ENCODE peak calls at places on chromosomes 13 and 19, in ten cellular contexts. R is HepG2, O is H1, U is K562, N is transverse colon, W is stomach, Q is upper lobe of left lung, Z is breast epithelium, D is HCT116, J is GM12878. V is an unnamed sample. For H3K4me1, the result is how much of the 10 kb centered on the place peaks cover.

GRCh38 chr19:6945733-6946132 is 58.4 kb downstream of the ADGRE1 start:
- DNase-seq in R (no peak), O (no peak), U (no peak), N (no peak), W (no peak), Q (no peak), Z (no peak), D (no peak), J (no peak), V (no peak)

GRCh38 chr13:36086117-36086516 is 45.1 kb downstream of the DCLK1 start:
- DNase-seq in R (no peak), O (no peak), U (no peak), N (no peak), W (no peak), Q (no peak), Z (no peak), D (no peak), J (no peak), V (no peak)

GRCh38 chr19:1045247-1045603 is 5.3 kb downstream of the ABCA7 start:
- DNase-seq in R (peak), O (peak), U (peak), N (peak), W (peak), Q (no peak), Z (no peak), D (peak), J (no peak), V (no peak)

GRCh38 chr13:107373551-107373950 is 805.6 kb upstream of the ARGLU1 start:
- DNase-seq in R (no peak), O (no peak), U (no peak), N (no peak), W (no peak), Q (no peak), Z (no peak), D (no peak), J (no peak), V (no peak)

GRCh38 chr13:73090116-73090811 is 31.5 kb downstream of the KLF5 start:
- DNase-seq in R (peak), O (no peak), U (peak), N (peak), W (peak), Q (peak), Z (no peak), D (peak), J (no peak), V (no peak)

GRCh38 chr19:54473071-54473941 is at the start of gene CDC42EP5:
- DNase-seq in R (no peak), O (no peak), U (peak), N (peak), W (peak), Q (peak), Z (no peak), D (no peak), J (no peak), V (peak)

GRCh38 chr13:67077132-67077531 is 153.0 kb downstream of the PCDH9 start:
- DNase-seq in R (no peak), O (no peak), U (no peak), N (no peak), W (no peak), Q (no peak), Z (no peak), D (no peak), J (no peak), V (no peak)

GRCh38 chr13:34883381-34883780 is 58.7 kb upstream of the NBEA start:
- DNase-seq in R (no peak), O (no peak), U (no peak), N (no peak), W (no peak), Q (no peak), Z (no peak), D (no peak), J (no peak), V (no peak)

GRCh38 chr13:48397744-48398143 is 15.2 kb downstream of the LPAR6 start:
- DNase-seq in R (peak), O (no peak), U (no peak), N (no peak), W (no peak), Q (no peak), Z (no peak), D (no peak), J (no peak), V (no peak)

GRCh38 chr13:46607768-46608553 is 55.0 kb downstream of the LRCH1 start:
- DNase-seq in R (peak), O (no peak), U (no peak), N (no peak), W (no peak), Q (no peak), Z (no peak), D (peak), J (no peak), V (no peak)

GRCh38 chr13:67574320-67575233 is 344.4 kb upstream of the PCDH9 start:
- DNase-seq in R (no peak), O (no peak), U (no peak), N (no peak), W (no peak), Q (no peak), Z (no peak), D (no peak), J (no peak), V (no peak)

GRCh38 chr13:91017031-91017668 is 330.3 kb upstream of the MIR17HG start:
- DNase-seq in R (no peak), O (peak), U (peak), N (no peak), W (peak), Q (peak), Z (no peak), D (peak), J (peak), V (no peak)

GRCh38 chr19:6501740-6502648 is at the start of gene TUBB4A:
- DNase-seq in R (no peak), O (peak), U (peak), N (peak), W (no peak), Q (no peak), Z (no peak), D (no peak), J (no peak), V (no peak)

GRCh38 chr19:1720237-1720636 is 33.1 kb upstream of the ONECUT3 start:
- DNase-seq in R (no peak), O (peak), U (no peak), N (no peak), W (no peak), Q (no peak), Z (no peak), D (no peak), J (no peak), V (no peak)

GRCh38 chr19:40611096-40611495 is 9.9 kb downstream of the LTBP4 start:
- DNase-seq in R (no peak), O (no peak), U (no peak), N (peak), W (peak), Q (peak), Z (no peak), D (no peak), J (no peak), V (no peak)

GRCh38 chr19:35266904-35267817 is 1.6 kb upstream of the USF2 start:
- DNase-seq in R (no peak), O (peak), U (peak), N (peak), W (no peak), Q (peak), Z (no peak), D (no peak), J (no peak), V (no peak)

GRCh38 chr13:41707192-41707858 is 250.0 kb downstream of the RGCC start:
- DNase-seq in R (no peak), O (no peak), U (no peak), N (no peak), W (no peak), Q (no peak), Z (no peak), D (no peak), J (no peak), V (no peak)

GRCh38 chr13:59906413-59907027 is 257.2 kb downstream of the DIAPH3 start:
- DNase-seq in R (peak), O (no peak), U (no peak), N (no peak), W (no peak), Q (no peak), Z (no peak), D (peak), J (no peak), V (no peak)

GRCh38 chr19:21314676-21315075 is 14.5 kb downstream of the ZNF708 start:
- DNase-seq in R (no peak), O (no peak), U (no peak), N (no peak), W (no peak), Q (no peak), Z (no peak), D (no peak), J (no peak), V (no peak)

GRCh38 chr19:35207391-35207871 is 21.1 kb downstream of the FAM187B start:
- DNase-seq in R (no peak), O (no peak), U (no peak), N (no peak), W (no peak), Q (no peak), Z (no peak), D (no peak), J (no peak), V (no peak)

GRCh38 chr13:81929988-81930387 is 1589.1 kb upstream of the SPRY2 start:
- DNase-seq in R (peak), O (no peak), U (no peak), N (no peak), W (no peak), Q (no peak), Z (no peak), D (no peak), J (no peak), V (no peak)

GRCh38 chr19:873084-874019 is 13.9 kb downstream of the CFD start:
- DNase-seq in R (no peak), O (no peak), U (peak), N (peak), W (no peak), Q (no peak), Z (no peak), D (peak), J (peak), V (no peak)

GRCh38 chr13:32403108-32403507 is 24.8 kb downstream of the N4BP2L1 start:
- DNase-seq in R (no peak), O (no peak), U (no peak), N (no peak), W (no peak), Q (no peak), Z (no peak), D (no peak), J (no peak), V (no peak)

GRCh38 chr13:58165617-58166016 is 534.1 kb downstream of the PCDH17 start:
- DNase-seq in R (no peak), O (no peak), U (no peak), N (no peak), W (no peak), Q (no peak), Z (no peak), D (no peak), J (no peak), V (no peak)

GRCh38 chr19:39672473-39672872 is 16.8 kb downstream of the LGALS16 start:
- DNase-seq in R (no peak), O (no peak), U (no peak), N (no peak), W (no peak), Q (no peak), Z (no peak), D (no peak), J (no peak), V (no peak)

GRCh38 chr19:28836366-28836765 is 376.6 kb downstream of the UQCRFS1 start:
- DNase-seq in R (no peak), O (no peak), U (no peak), N (no peak), W (no peak), Q (no peak), Z (no peak), D (no peak), J (no peak), V (no peak)

GRCh38 chr13:78786399-78786879 is 127.5 kb upstream of the OBI1 start:
- DNase-seq in R (no peak), O (no peak), U (no peak), N (no peak), W (no peak), Q (no peak), Z (no peak), D (no peak), J (no peak), V (no peak)

GRCh38 chr19:48244289-48244688 is 11.4 kb downstream of the CARD8 start:
- DNase-seq in R (no peak), O (no peak), U (no peak), N (no peak), W (no peak), Q (peak), Z (no peak), D (no peak), J (no peak), V (no peak)

GRCh38 chr19:48246101-48246500 is 9.6 kb downstream of the CARD8 start:
- DNase-seq in R (no peak), O (no peak), U (no peak), N (no peak), W (no peak), Q (no peak), Z (no peak), D (no peak), J (no peak), V (no peak)

GRCh38 chr19:48249502-48250014 is 6.2 kb downstream of the CARD8 start:
- DNase-seq in R (no peak), O (no peak), U (no peak), N (peak), W (peak), Q (peak), Z (no peak), D (no peak), J (peak), V (no peak)

GRCh38 chr19:48248081-48248833 is 7.5 kb downstream of the CARD8 start:
- DNase-seq in R (no peak), O (no peak), U (no peak), N (no peak), W (no peak), Q (no peak), Z (no peak), D (no peak), J (no peak), V (no peak)

GRCh38 chr19:48247212-48247611 is 8.5 kb downstream of the CARD8 start:
- DNase-seq in R (no peak), O (no peak), U (no peak), N (no peak), W (no peak), Q (no peak), Z (no peak), D (no peak), J (no peak), V (no peak)
- H3K4me1 ChIP-seq in R (under half), O (under half), U (under half), N (under half), W (under half), Q (under half), Z (under half), D (under half), J (under half), V (under half)

GRCh38 chr19:16444273-16444597 is 27.5 kb downstream of the EPS15L1 start:
- DNase-seq in R (no peak), O (no peak), U (no peak), N (no peak), W (no peak), Q (no peak), Z (no peak), D (no peak), J (no peak), V (no peak)

GRCh38 chr19:16445238-16446107 is 26.3 kb downstream of the EPS15L1 start:
- DNase-seq in R (peak), O (no peak), U (no peak), N (peak), W (no peak), Q (peak), Z (no peak), D (no peak), J (peak), V (no peak)

GRCh38 chr19:16446108-16447014 is 25.4 kb downstream of the EPS15L1 start:
- DNase-seq in R (no peak), O (no peak), U (no peak), N (no peak), W (no peak), Q (no peak), Z (no peak), D (no peak), J (peak), V (no peak)

GRCh38 chr19:16449330-16449961 is 22.3 kb downstream of the EPS15L1 start:
- DNase-seq in R (no peak), O (no peak), U (no peak), N (no peak), W (no peak), Q (peak), Z (no peak), D (no peak), J (peak), V (no peak)

DNA sequence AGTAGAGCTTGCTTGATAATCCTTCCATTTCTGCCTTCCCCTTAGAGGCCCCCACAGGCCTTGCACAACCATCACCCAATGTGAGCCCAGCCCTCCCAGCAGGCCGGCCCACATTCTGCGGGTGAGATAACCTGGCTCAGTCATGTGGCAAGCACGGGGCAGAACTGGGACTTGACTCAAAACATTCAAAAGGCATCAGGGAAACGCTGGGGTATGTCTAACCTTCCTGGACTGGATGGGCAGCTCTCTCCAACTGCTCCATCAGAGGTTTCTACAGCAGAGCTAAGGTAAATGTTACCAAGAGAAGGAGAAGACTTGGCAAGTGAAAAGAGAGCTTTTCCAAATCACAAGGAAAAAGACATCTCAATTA is 24.8 kb downstream of the EPS15L1 start:
- DNase-seq in R (peak), O (no peak), U (peak), N (peak), W (peak), Q (peak), Z (no peak), D (no peak), J (peak), V (no peak)
- TF ChIP-seq POLR2A in R (no peak), O (no peak), U (no peak), N (no peak), W (no peak), Q (no peak), Z (no peak), D (no peak), J (peak), V (no peak)

DNA sequence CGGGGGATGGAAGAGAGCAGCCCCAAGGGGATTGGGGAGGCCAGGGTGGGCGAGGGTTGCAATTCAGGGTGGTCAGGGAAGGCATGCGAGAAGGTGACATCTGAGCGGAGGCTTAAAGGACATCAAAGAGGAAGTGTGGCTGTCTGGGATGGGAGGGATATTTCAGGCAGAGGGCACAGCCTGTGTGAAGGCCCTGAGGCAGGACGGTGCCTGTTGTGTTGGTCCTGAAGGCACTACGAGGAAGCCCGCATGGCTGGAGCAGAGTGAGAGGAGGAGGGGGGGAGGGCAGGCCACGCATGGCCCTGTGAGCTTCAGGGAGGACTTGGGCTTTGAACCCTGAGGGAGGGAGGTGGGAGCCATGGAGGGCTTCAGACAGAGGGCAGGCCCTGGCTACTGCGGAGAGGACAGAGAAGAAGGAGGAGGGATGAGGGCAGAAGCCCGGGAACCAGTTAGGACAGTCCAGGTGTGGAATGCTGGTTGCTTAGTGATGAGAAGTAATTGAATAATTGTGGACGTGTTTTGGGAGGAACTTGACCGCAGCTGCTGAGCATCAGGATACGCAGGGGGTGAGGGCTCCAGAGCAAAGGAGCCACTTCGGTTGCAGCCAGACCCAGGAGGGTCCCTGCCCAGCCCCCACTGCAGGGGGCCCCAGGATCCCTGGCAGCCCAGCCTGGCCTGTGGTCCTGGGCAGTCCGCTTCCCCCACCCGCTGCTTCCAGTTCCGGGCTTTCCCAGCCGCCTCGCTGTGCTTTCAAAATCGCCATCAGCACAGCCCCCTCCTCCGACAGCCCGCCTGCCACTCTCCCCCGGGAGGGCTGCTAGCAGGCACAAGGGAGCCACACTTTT is 6.2 kb downstream of the TLE6 start:
- DNase-seq in R (no peak), O (peak), U (peak), N (peak), W (no peak), Q (peak), Z (no peak), D (no peak), J (no peak), V (no peak)
- TF ChIP-seq POLR2AphosphoS5 in R (no peak), O (no peak), U (no peak), N (no peak), W (peak), Q (peak), Z (no peak), D (no peak), J (no peak), V (no peak)

GRCh38 chr13:74289130-74289529 is 154.9 kb upstream of the KLF12 start:
- DNase-seq in R (no peak), O (no peak), U (no peak), N (no peak), W (no peak), Q (no peak), Z (no peak), D (no peak), J (no peak), V (no peak)

GRCh38 chr13:74290324-74290773 is 156.1 kb upstream of the KLF12 start:
- DNase-seq in R (peak), O (no peak), U (no peak), N (peak), W (no peak), Q (peak), Z (no peak), D (peak), J (no peak), V (no peak)

GRCh38 chr13:74289861-74290260 is 155.7 kb upstream of the KLF12 start:
- DNase-seq in R (no peak), O (no peak), U (no peak), N (no peak), W (no peak), Q (no peak), Z (no peak), D (no peak), J (no peak), V (no peak)

GRCh38 chr13:74288361-74288911 is 154.2 kb upstream of the KLF12 start:
- DNase-seq in R (no peak), O (peak), U (no peak), N (peak), W (peak), Q (peak), Z (no peak), D (no peak), J (no peak), V (no peak)

GRCh38 chr13:74287672-74288169 is 153.5 kb upstream of the KLF12 start:
- DNase-seq in R (peak), O (peak), U (no peak), N (peak), W (peak), Q (peak), Z (no peak), D (no peak), J (no peak), V (no peak)
- H3K4me1 ChIP-seq in R (under half), O (under half), U (under half), N (under half), W (under half), Q (under half), Z (under half), D (under half), J (under half), V (under half)

DNA sequence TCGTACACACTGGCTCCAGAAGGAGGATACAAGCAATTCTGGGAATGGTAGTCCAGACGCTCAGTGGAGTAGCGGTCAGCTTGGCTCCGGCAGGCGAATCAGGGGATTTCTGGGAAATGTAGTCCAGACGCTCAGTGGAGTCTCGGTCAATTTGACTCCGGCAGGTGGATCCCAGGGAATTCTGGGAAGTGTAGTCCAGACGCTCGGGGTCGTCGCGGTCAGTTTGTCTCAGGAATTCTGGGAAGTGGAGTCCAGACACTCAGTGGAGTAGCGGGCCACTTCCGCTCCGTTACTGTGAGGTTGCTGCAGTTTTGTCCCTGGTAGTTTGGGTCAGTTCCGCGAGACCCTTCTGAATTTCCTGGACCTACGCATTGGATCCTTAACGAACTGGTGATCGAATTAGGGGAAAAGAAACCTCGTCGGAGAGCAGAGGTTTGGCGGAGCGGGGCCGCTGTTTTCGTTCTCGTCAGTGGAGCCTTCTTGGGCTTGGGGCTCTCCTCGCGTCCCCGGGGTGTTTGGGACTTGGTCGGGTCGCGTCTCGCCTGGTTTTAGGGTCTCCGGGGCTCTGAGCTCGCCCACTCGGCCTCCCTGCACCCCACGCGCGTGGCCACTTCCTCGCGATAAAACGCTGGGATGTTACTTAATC is at the start of gene ZNF225:
- DNase-seq in R (peak), O (peak), U (peak), N (peak), W (peak), Q (peak), Z (peak), D (peak), J (peak), V (peak)
- TF ChIP-seq POLR2A in R (peak), O (peak), U (peak), N (no peak), W (no peak), Q (no peak), Z (no peak), D (peak), J (peak), V (no peak)

GRCh38 chr13:75896271-75896670 is 260.1 kb downstream of the LMO7 start:
- DNase-seq in R (no peak), O (no peak), U (no peak), N (no peak), W (no peak), Q (no peak), Z (no peak), D (no peak), J (no peak), V (no peak)
- TF ChIP-seq POLR2AphosphoS5 in R (no peak), O (no peak), U (no peak), N (no peak), W (no peak), Q (no peak), Z (no peak), D (no peak), J (no peak), V (no peak)

V was measured in vagina.